ENCODE peak calls at places on chromosomes 3 and 15, in five cellular contexts. X is fibroblast of mammary gland, Z is Caco-2, D is endothelial cell, N is Calu3. M is an unnamed sample.

GRCh38 chr3:156643729-156644389 is 30.5 kb upstream of the TIPARP start:
- DNase-seq in X (peak), N (no peak), D (no peak), Z (no peak), M (no peak)

GRCh38 chr15:58065011-58065444 is 483 bp downstream of the ALDH1A2 start:
- DNase-seq in N (peak), D (peak), X (no peak), Z (no peak), M (peak)

GRCh38 chr3:28050895-28051294 is 190.5 kb upstream of the CMC1 start:
- DNase-seq in X (peak), Z (no peak), D (no peak), N (peak), M (no peak)

GRCh38 chr3:148087601-148088371 is 609.9 kb upstream of the AGTR1 start:
- DNase-seq in X (no peak), Z (no peak), D (no peak), N (no peak), M (no peak)

GRCh38 chr3:48661501-48662139 is 1.1 kb downstream of the CELSR3 start:
- DNase-seq in Z (peak), X (peak), N (no peak), D (peak), M (peak)

GRCh38 chr15:34783471-34783870 is 11.9 kb downstream of the ACTC1 start:
- DNase-seq in N (no peak), X (no peak), D (no peak), Z (no peak), M (no peak)

GRCh38 chr3:79414821-79415220 is 353.0 kb downstream of the ROBO1 start:
- DNase-seq in X (peak), Z (no peak), D (no peak), N (no peak), M (no peak)

GRCh38 chr3:52277071-52277964 is 1.1 kb downstream of the WDR82 start:
- DNase-seq in Z (peak), X (peak), N (peak), D (peak), M (peak)

GRCh38 chr3:43632269-43632733 is 10.5 kb upstream of the ANO10 start:
- DNase-seq in N (no peak), D (no peak), X (peak), Z (no peak), M (no peak)

GRCh38 chr3:154244644-154245043 is 79.6 kb downstream of the DHX36 start:
- DNase-seq in Z (no peak), N (no peak), D (no peak), X (peak), M (no peak)

GRCh38 chr3:159650751-159651150 is 337.9 kb upstream of the IL12A start:
- DNase-seq in D (no peak), Z (no peak), X (no peak), N (no peak), M (no peak)

GRCh38 chr3:48039487-48040190 is 23.4 kb upstream of the MAP4 start:
- DNase-seq in Z (peak), D (no peak), X (peak), N (no peak), M (no peak)

GRCh38 chr3:30638685-30639412 is 32.4 kb downstream of the TGFBR2 start:
- DNase-seq in Z (no peak), D (no peak), X (peak), N (no peak), M (peak)

GRCh38 chr15:65924004-65924403 is 54.7 kb downstream of the RAB11A start:
- DNase-seq in Z (no peak), D (no peak), N (no peak), X (no peak), M (no peak)

GRCh38 chr3:28745904-28746617 is 397.4 kb upstream of the AZI2 start:
- DNase-seq in N (no peak), Z (no peak), X (peak), D (no peak), M (no peak)

GRCh38 chr15:46636220-46636619 is 1001.4 kb downstream of the SQOR start:
- DNase-seq in N (no peak), D (no peak), X (no peak), Z (peak), M (no peak)

GRCh38 chr3:180433172-180433571 is 168.8 kb upstream of the TTC14 start:
- DNase-seq in Z (no peak), D (no peak), X (peak), N (no peak), M (no peak)

DNA sequence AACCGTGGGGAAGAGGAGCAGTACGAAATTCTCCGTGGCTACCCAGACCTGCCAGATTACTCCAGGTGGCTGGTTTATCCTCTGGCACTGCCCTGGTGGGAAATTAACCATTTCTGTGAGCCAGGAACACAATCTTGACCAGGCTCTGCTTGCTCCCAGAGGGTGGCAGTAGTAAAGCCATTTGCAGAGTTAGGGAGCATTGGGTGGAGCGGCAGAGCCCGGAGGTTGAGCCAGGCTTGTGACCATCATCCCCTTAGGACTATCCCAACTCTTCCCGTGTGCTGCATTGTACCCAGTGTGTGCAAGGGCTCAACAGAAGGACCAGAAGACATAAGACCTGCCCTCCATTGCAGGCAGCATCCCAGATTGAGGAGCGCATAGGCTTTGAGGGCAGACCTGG is 5.3 kb downstream of the KNG1 start:
- DNase-seq in Z (peak), X (peak), D (no peak), N (peak), M (no peak)
- TF ChIP-seq CTCF in Z (no peak), X (peak), D (no peak), N (peak), M (no peak)

DNA sequence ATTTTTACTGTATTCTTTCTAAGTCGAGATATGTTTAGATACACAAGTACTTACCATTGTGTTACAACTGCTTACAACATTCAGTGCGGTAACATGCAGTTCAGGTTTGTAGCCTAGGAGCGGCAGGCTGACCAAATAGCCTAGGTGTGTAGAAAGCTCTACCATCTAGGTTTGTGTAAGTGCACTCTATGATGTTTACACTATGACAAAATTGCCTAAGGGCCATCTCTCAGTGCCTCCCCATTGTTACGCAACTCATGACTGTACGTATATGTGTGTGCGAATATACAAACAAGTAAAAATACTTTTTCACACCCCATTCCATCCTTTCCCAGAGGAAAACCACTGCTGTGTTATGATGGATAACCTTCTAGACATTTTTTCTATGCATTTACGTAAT is 44.3 kb downstream of the PXYLP1 start:
- DNase-seq in X (peak), D (no peak), Z (peak), N (no peak), M (no peak)
- TF ChIP-seq CTCF in X (no peak), D (no peak), Z (no peak), N (no peak), M (no peak)

GRCh38 chr15:63601026-63601726 is 4.0 kb downstream of the FBXL22 start:
- DNase-seq in N (peak), D (peak), X (no peak), Z (peak), M (peak)

GRCh38 chr15:63599401-63600000 is 2.3 kb downstream of the FBXL22 start:
- DNase-seq in X (peak), Z (peak), N (peak), D (peak), M (peak)

GRCh38 chr15:63600001-63600645 is 2.9 kb downstream of the FBXL22 start:
- DNase-seq in D (no peak), X (no peak), N (peak), Z (no peak), M (peak)

GRCh38 chr15:63601727-63602185 is 4.6 kb downstream of the FBXL22 start:
- DNase-seq in Z (peak), D (no peak), N (peak), X (no peak), M (no peak)

GRCh38 chr15:63600646-63601025 is 3.4 kb downstream of the FBXL22 start:
- DNase-seq in Z (peak), X (peak), D (peak), N (peak), M (peak)
- TF ChIP-seq CTCF in Z (no peak), X (no peak), D (no peak), N (no peak), M (no peak)

GRCh38 chr15:41115088-41115651 is 910 bp downstream of the INO80 start:
- DNase-seq in N (no peak), X (peak), Z (no peak), D (peak), M (no peak)
- TF ChIP-seq CTCF in N (no peak), X (peak), Z (no peak), D (no peak), M (no peak)

GRCh38 chr3:136947477-136947876 is 10.3 kb upstream of the IL20RB start:
- DNase-seq in X (no peak), N (no peak), D (no peak), Z (no peak), M (no peak)

GRCh38 chr3:136952292-136952691 is 5.5 kb upstream of the IL20RB start:
- DNase-seq in N (no peak), D (no peak), X (peak), Z (no peak), M (no peak)

GRCh38 chr3:136949146-136949545 is 8.6 kb upstream of the IL20RB start:
- DNase-seq in D (no peak), Z (no peak), N (no peak), X (no peak), M (no peak)

GRCh38 chr3:136950583-136950982 is 7.2 kb upstream of the IL20RB start:
- DNase-seq in X (no peak), N (no peak), Z (no peak), D (no peak), M (no peak)

DNA sequence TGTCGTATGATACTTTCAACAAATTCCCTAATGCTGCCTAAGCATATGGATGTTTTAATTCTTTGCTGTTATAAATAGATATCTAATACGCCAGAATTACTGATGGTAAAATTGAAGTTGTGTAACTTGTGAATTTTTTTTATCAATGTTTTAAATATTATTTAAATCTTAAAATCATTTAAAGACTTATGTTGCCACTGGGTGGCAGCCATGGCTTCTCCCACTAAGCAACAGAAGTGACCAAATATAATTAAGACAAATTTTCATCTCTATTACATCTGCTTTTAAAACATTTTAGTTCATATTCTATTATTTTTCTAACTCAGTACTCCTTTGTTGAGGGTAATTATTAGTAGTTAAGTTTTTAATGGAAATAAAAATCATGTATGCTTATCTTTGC is 8.1 kb upstream of the IL20RB start:
- DNase-seq in X (peak), N (no peak), Z (no peak), D (no peak), M (no peak)
- TF ChIP-seq CTCF in X (peak), N (peak), Z (no peak), D (no peak), M (no peak)

GRCh38 chr3:136311256-136311655 is 61.1 kb downstream of the PCCB start:
- DNase-seq in N (no peak), D (no peak), X (no peak), Z (no peak), M (no peak)

DNA sequence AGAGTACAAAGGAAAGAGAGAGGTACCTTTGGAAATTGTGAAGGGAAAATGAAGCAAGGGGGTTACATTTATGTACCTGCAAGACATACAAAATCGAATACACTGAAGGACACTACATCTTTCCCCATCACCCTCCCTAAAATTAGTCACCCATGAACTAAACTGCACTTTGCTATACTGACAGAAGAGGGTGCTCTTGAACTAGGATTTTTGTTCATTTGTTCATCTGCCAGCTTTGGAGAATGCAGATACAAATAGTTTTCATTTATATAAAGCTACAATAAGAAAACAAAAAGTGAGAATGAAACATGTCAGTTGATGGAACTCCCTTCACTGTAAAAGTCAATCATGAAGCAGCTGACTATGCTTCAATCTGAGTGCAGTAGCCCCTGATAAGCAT is 55.7 kb downstream of the PCCB start:
- DNase-seq in Z (no peak), D (no peak), N (peak), X (peak), M (no peak)
- TF ChIP-seq CTCF in Z (no peak), D (no peak), N (peak), X (peak), M (no peak)

M was measured in glutamatergic neuron.